ENCODE peak calls at places on chromosomes 4 and X, in four cellular contexts. R is CD8-positive, alpha-beta T cell; A is uterus; U is dorsolateral prefrontal cortex. H is an unnamed sample.

GRCh38 chrX:83008415-83008814 is 499.7 kb upstream of the POU3F4 start:
- DNase-seq in R (no peak), A (no peak), U (no peak), H (no peak)

GRCh38 chrX:19765628-19766027 is 121.8 kb downstream of the SH3KBP1 start:
- DNase-seq in R (no peak), A (no peak), U (no peak), H (no peak)

GRCh38 chr4:4341861-4342650 is 44.8 kb upstream of the NSG1 start:
- DNase-seq in R (no peak), A (no peak), U (no peak), H (no peak)

GRCh38 chr4:175784986-175785525 is 27.0 kb downstream of the GPM6A start:
- DNase-seq in R (no peak), A (no peak), U (no peak), H (no peak)

GRCh38 chrX:54045563-54046228 is 1.4 kb upstream of the PHF8 start:
- DNase-seq in R (no peak), A (no peak), U (no peak), H (no peak)

GRCh38 chrX:27675493-27675892 is 85.3 kb downstream of the DCAF8L2 start:
- DNase-seq in R (no peak), A (no peak), U (no peak), H (no peak)

GRCh38 chrX:106286053-106286650 is 118.0 kb downstream of the PWWP3B start:
- DNase-seq in R (no peak), A (no peak), U (no peak), H (no peak)

GRCh38 chrX:16992902-16993301 is 46.4 kb downstream of the REPS2 start:
- DNase-seq in R (no peak), A (no peak), U (no peak), H (no peak)

GRCh38 chr4:186201535-186202230 is 10.3 kb downstream of the CYP4V2 start:
- DNase-seq in R (peak; percentile 67), A (no peak), U (peak; percentile 43), H (no peak)

GRCh38 chr4:173121044-173121685 is 47.4 kb upstream of the GALNT7 start:
- DNase-seq in R (no peak), A (no peak), U (no peak), H (no peak)

GRCh38 chr4:37138789-37139188 is 105.8 kb upstream of the NWD2 start:
- DNase-seq in R (no peak), A (no peak), U (no peak), H (no peak)

GRCh38 chrX:2697741-2698294 is 6.7 kb downstream of the CD99 start:
- DNase-seq in R (no peak), A (no peak), U (no peak), H (no peak)

GRCh38 chr4:2332976-2333319 is 71.0 kb upstream of the MXD4 start:
- DNase-seq in R (no peak), A (no peak), U (no peak), H (no peak)

GRCh38 chr4:41360214-41360910 is 103.6 kb downstream of the UCHL1 start:
- DNase-seq in R (no peak), A (no peak), U (peak; percentile 80), H (no peak)

GRCh38 chr4:56289934-56290333 is 97.4 kb downstream of the AASDH start:
- DNase-seq in R (no peak), A (no peak), U (no peak), H (no peak)

GRCh38 chr4:120055167-120055566 is 11.5 kb downstream of the MAD2L1 start:
- DNase-seq in R (no peak), A (no peak), U (no peak), H (no peak)

GRCh38 chrX:13120017-13120416 is 75.6 kb upstream of the FAM9C start:
- DNase-seq in R (no peak), A (peak; percentile 31), U (no peak), H (no peak)

GRCh38 chr4:111628437-111628836 is 516.8 kb upstream of the FAM241A start:
- DNase-seq in R (no peak), A (no peak), U (no peak), H (no peak)

GRCh38 chr4:104897297-104897645 is 249.4 kb upstream of the TET2 start:
- DNase-seq in R (no peak), A (no peak), U (no peak), H (no peak)

GRCh38 chr4:41835321-41835995 is 86.9 kb upstream of the PHOX2B start:
- DNase-seq in R (no peak), A (no peak), U (no peak), H (no peak)

GRCh38 chr4:142353149-142353738 is 492.9 kb downstream of the INPP4B start:
- DNase-seq in R (no peak), A (no peak), U (no peak), H (no peak)

GRCh38 chr4:153067376-153067775 is 131.3 kb downstream of the FHDC1 start:
- DNase-seq in R (no peak), A (no peak), U (no peak), H (no peak)

GRCh38 chr4:98688416-98689290 is 30.2 kb upstream of the TSPAN5 start:
- DNase-seq in R (no peak), A (no peak), U (no peak), H (no peak)

GRCh38 chr4:145207934-145208333 is 27.5 kb upstream of the OTUD4 start:
- DNase-seq in R (no peak), A (no peak), U (no peak), H (no peak)

GRCh38 chr4:184114431-184114830 is 103.2 kb downstream of the ENPP6 start:
- DNase-seq in R (no peak), A (no peak), U (peak; percentile 79), H (peak; percentile 13)

GRCh38 chr4:41061482-41062185 is 152.7 kb downstream of the APBB2 start:
- DNase-seq in R (no peak), A (no peak), U (no peak), H (no peak)

GRCh38 chrX:29652484-29652883 is 562.9 kb upstream of the MAGEB2 start:
- DNase-seq in R (no peak), A (no peak), U (no peak), H (no peak)

GRCh38 chrX:118577041-118577440 is 81.4 kb downstream of the DOCK11 start:
- DNase-seq in R (no peak), A (no peak), U (no peak), H (no peak)

GRCh38 chr4:12036450-12036849 is 607.8 kb upstream of the HS3ST1 start:
- DNase-seq in R (no peak), A (peak; percentile 12), U (no peak), H (no peak)

GRCh38 chrX:16643160-16643559 is 6.8 kb upstream of the S100G start:
- DNase-seq in R (no peak), A (no peak), U (no peak), H (no peak)

GRCh38 chrX:39955621-39956020 is 142.1 kb downstream of the BCOR start:
- DNase-seq in R (no peak), A (no peak), U (no peak), H (no peak)

GRCh38 chrX:42696551-42697129 is 81.3 kb downstream of the PPP1R2C start:
- DNase-seq in R (no peak), A (no peak), U (no peak), H (no peak)

GRCh38 chr4:146033149-146033548 is 94.5 kb upstream of the ZNF827 start:
- DNase-seq in R (no peak), A (no peak), U (no peak), H (no peak)

GRCh38 chr4:37453004-37453360 is 208.4 kb downstream of the NWD2 start:
- DNase-seq in R (no peak), A (peak; percentile 75), U (no peak), H (no peak)

GRCh38 chr4:26821677-26822503 is 38.8 kb upstream of the STIM2 start:
- DNase-seq in R (no peak), A (no peak), U (no peak), H (no peak)
- H3K27ac ChIP-seq in R (no peak overlapping the region), A (no peak overlapping the region), U (no peak overlapping the region), H (no peak overlapping the region)

GRCh38 chrX:154048398-154048797 is 28.7 kb upstream of the IRAK1 start:
- DNase-seq in R (no peak), A (no peak), U (no peak), H (no peak)

GRCh38 chrX:154044045-154044444 is 24.3 kb upstream of the IRAK1 start:
- DNase-seq in R (no peak), A (no peak), U (no peak), H (no peak)

GRCh38 chrX:154049209-154050112 is 29.8 kb upstream of the IRAK1 start:
- DNase-seq in R (no peak), A (no peak), U (no peak), H (no peak)

GRCh38 chrX:154047266-154047665 is 27.6 kb upstream of the IRAK1 start:
- DNase-seq in R (no peak), A (no peak), U (no peak), H (no peak)

GRCh38 chrX:154046262-154046771 is 26.6 kb upstream of the IRAK1 start:
- DNase-seq in R (no peak), A (peak; percentile 65), U (no peak), H (no peak)
- TF ChIP-seq CTCF in R (no peak), A (no peak), U (no peak), H (no peak)

GRCh38 chr4:87527446-87528240 is 1.5 kb downstream of the SPARCL1 start:
- DNase-seq in R (no peak), A (peak; percentile 63), U (no peak), H (no peak)
- H3K27ac ChIP-seq in R (no peak overlapping the region), A (peak overlapping the region; percentile 95), U (peak overlapping the region; percentile 96), H (peak overlapping the region; percentile 49)

DNA sequence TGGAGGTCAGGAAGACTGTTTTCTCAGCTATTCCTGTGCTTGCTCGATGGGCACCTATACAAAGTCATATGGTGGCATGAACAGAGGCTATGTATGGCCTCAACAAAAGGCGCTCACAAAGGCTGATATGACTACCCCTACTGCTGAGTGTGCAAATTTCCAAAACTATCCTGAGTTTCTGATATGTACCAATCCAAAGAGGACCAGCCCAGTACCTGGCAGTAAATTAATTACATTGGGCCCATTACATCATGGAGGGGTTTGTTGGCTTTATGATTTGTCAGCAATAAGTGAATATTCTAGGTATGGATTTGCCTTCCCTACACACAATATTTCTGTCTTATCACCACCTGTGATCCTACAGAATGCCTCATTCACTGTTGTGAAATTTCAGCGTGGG is 12.3 kb downstream of the MAGED1 start:
- DNase-seq in R (no peak), A (no peak), U (no peak), H (no peak)
- TF ChIP-seq CTCF in R (no peak), A (no peak), U (no peak), H (no peak)

DNA sequence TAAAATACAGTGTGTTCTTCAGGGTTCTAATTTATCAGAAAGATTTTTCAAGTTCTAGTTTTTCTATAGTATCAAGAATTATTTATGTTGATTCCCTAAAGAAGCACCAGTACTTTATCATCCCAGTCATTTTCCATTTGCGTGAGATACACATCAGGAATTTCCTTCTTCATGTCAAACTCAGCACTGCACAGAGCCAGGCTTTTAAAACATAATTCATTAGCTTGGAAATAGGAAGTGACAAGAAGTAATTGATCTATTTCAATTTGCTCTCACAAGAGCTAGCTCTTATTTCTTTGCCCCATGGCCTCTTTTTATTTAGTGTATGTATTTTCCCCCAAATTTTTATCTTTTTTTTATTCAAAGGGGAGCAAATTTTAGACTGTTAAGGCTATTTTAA is 13.0 kb upstream of the SLC10A4 start:
- DNase-seq in R (no peak), A (no peak), U (no peak), H (no peak)
- H3K27ac ChIP-seq in R (no peak overlapping the region), A (no peak overlapping the region), U (no peak overlapping the region), H (no peak overlapping the region)

GRCh38 chr4:65028592-65028991 is 619.3 kb upstream of the TECRL start:
- DNase-seq in R (no peak), A (no peak), U (no peak), H (no peak)

GRCh38 chr4:65033899-65034298 is 624.6 kb upstream of the TECRL start:
- DNase-seq in R (no peak), A (no peak), U (no peak), H (no peak)
- TF ChIP-seq CTCF in R (no peak), A (no peak), U (peak; percentile 32), H (no peak)

H was measured in suprapubic skin.